ENCODE peak calls at places on chromosomes 5 and 9, in four cellular contexts. V, O, N and G are unnamed samples.

GRCh38 chr5:172561151-172561550 is 79.9 kb upstream of the NEURL1B start:
- DNase-seq in V (no peak), O (peak; percentile 38), N (no peak), G (no peak)

GRCh38 chr9:5442400-5443011 is 4.8 kb upstream of the PLGRKT start:
- DNase-seq in V (no peak), O (peak; percentile 73), N (no peak), G (peak; percentile 61)

GRCh38 chr9:130556396-130557076 is 22.8 kb upstream of the FUBP3 start:
- DNase-seq in V (no peak), O (no peak), N (no peak), G (no peak)

GRCh38 chr9:135017916-135018915 is 69.3 kb upstream of the OLFM1 start:
- DNase-seq in V (no peak), O (no peak), N (no peak), G (no peak)

GRCh38 chr5:60961685-60962084 is 16.7 kb downstream of the NDUFAF2 start:
- DNase-seq in V (no peak), O (peak; percentile 68), N (no peak), G (peak; percentile 41)

GRCh38 chr5:35161637-35162248 is 68.5 kb downstream of the PRLR start:
- DNase-seq in V (no peak), O (no peak), N (no peak), G (no peak)

GRCh38 chr5:143040622-143041021 is 270.4 kb downstream of the ARHGAP26 start:
- DNase-seq in V (no peak), O (no peak), N (no peak), G (no peak)

GRCh38 chr5:60267907-60268306 is 374.4 kb upstream of the PDE4D start:
- DNase-seq in V (no peak), O (no peak), N (no peak), G (no peak)

GRCh38 chr5:126198509-126198908 is 224.7 kb upstream of the GRAMD2B start:
- DNase-seq in V (no peak), O (no peak), N (no peak), G (no peak)

GRCh38 chr5:82624018-82624417 is 345.9 kb upstream of the RPS23 start:
- DNase-seq in V (no peak), O (no peak), N (no peak), G (no peak)

GRCh38 chr5:82623094-82623514 is 344.9 kb upstream of the RPS23 start:
- DNase-seq in V (no peak), O (no peak), N (no peak), G (no peak)

GRCh38 chr5:82619097-82619496 is 340.9 kb upstream of the RPS23 start:
- DNase-seq in V (no peak), O (no peak), N (no peak), G (no peak)

GRCh38 chr5:82622205-82622604 is 344.1 kb upstream of the RPS23 start:
- DNase-seq in V (no peak), O (no peak), N (no peak), G (no peak)

DNA sequence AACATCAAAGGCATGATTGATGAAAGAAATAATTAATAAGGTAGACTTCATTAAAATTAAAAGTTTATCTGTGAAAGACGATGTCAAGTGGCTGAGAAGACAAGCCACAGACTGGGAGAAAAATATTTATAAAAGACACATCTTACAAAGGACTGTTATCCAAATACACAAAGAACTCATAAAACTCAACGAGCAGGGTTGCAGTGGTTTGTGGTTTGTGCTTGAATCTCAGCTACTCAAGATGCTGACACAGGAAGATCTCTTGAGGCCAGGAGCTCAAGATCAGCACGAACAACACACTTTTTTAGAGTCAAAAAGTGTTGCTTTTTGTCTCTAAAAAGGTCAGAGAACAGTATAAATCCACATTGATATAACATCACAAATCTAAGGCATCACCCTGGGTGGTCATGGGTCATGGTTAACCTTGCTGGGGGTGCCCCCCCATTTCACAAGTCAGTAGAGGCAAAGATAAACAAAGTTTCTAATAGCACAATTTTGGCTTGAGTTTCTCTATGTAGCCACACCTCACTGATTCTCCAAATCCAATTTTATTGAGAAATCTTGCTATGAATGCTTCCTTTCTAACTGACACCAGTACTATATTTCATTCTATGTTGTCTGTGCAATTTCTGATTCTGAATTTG is 342.9 kb upstream of the RPS23 start:
- DNase-seq in V (no peak), O (no peak), N (no peak), G (no peak)
- H3K4me3 ChIP-seq in V (no peak overlapping the region), O (no peak overlapping the region), N (no peak overlapping the region), G (no peak overlapping the region)

DNA sequence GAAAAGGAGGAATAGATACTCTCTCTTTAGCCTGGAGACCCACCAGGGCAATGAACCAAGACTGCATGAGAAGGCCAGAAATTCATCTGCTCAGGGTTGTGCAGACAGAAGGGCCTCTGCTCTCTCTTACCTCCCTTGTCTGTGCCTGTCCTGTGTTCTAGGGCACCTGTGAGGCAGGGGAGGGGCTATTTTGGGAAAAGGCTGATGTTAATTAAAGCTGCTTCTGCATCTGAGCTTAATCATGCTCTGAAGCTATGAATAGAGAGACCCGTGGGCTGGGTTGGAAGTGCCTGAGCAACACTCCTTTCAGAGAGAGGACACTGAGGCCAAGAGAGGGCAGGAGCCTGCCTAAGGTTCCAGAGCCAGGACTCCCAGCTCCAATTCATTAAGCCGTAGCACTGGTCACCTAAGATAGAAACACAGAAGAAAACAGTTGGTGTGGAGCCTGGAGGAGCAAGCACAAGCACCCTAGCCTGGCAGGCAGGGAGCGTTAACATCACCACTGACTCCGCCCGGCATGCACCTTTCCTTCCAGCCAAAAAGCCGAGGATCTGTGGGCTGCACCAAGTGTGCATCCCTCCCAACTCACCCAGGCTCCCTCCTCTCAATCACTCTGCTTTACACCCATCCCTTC is 31.4 kb upstream of the STING1 start:
- DNase-seq in V (no peak), O (no peak), N (no peak), G (no peak)
- TF ChIP-seq CTCF in V (no peak), O (no peak), N (no peak), G (no peak)

GRCh38 chr5:122163151-122164069 is 34.1 kb downstream of the ZNF474 start:
- DNase-seq in V (no peak), O (peak; percentile 84), N (no peak), G (peak; percentile 87)
- H3K27ac ChIP-seq in V (no peak overlapping the region), O (no peak overlapping the region), N (peak overlapping the region; percentile 73), G (peak overlapping the region; percentile 42)

GRCh38 chr5:71887680-71888079 is 168.6 kb downstream of the CARTPT start:
- DNase-seq in V (no peak), O (peak; percentile 90), N (no peak), G (peak; percentile 74)
- H3K4me3 ChIP-seq in V (no peak overlapping the region), O (no peak overlapping the region), N (no peak overlapping the region), G (no peak overlapping the region)

GRCh38 chr9:74742792-74743389 is 144.8 kb downstream of the TRPM6 start:
- DNase-seq in V (no peak), O (peak; percentile 49), N (no peak), G (peak; percentile 45)
- TF ChIP-seq CTCF in V (peak; percentile 14), O (peak; percentile 79), N (peak; percentile 36), G (peak; percentile 75)

GRCh38 chr9:17082343-17082742 is 52.5 kb upstream of the CNTLN start:
- DNase-seq in V (peak; percentile 47), O (peak; percentile 62), N (no peak), G (no peak)
- H3K27ac ChIP-seq in V (no peak overlapping the region), O (no peak overlapping the region), N (no peak overlapping the region), G (no peak overlapping the region)

GRCh38 chr5:150363185-150363584 is 5.7 kb downstream of the TCOF1 start:
- DNase-seq in V (no peak), O (no peak), N (no peak), G (no peak)

GRCh38 chr5:150358261-150359095 is 981 bp downstream of the TCOF1 start:
- DNase-seq in V (no peak), O (peak; percentile 15), N (no peak), G (peak; percentile 43)

GRCh38 chr5:150364004-150364403 is 6.5 kb downstream of the TCOF1 start:
- DNase-seq in V (no peak), O (no peak), N (no peak), G (no peak)

GRCh38 chr5:150357326-150358260 is at the start of gene TCOF1:
- DNase-seq in V (peak; percentile 98), O (peak; percentile 97), N (peak; percentile 91), G (peak; percentile 98)

GRCh38 chr5:150361301-150361700 is 3.8 kb downstream of the TCOF1 start:
- DNase-seq in V (no peak), O (no peak), N (no peak), G (no peak)
- H3K4me3 ChIP-seq in V (no peak overlapping the region), O (no peak overlapping the region), N (no peak overlapping the region), G (no peak overlapping the region)

DNA sequence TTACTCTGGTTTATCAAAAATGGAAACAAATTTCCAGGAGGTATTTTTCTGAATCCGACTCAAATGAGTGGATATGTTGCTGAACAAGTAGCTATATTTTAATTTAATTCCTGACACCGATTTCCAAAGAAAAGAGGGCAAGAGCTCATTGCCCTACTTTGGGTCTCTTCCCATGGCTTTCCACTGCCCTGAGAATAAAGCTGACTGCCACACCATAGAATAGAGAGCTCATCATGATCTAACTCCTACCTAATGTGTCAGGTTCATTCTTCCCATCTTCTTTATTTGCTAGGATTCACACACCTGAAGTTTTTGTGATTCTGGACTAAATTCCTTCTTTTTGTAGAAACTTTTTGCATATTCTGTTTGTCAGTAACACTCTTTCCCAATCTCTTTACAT is 792.1 kb downstream of the DTWD2 start:
- DNase-seq in V (no peak), O (no peak), N (no peak), G (no peak)
- TF ChIP-seq CTCF in V (no peak), O (no peak), N (no peak), G (no peak)

GRCh38 chr5:67010684-67011409 is 185.8 kb downstream of the CD180 start:
- DNase-seq in V (no peak), O (peak; percentile 40), N (no peak), G (no peak)
- H3K27ac ChIP-seq in V (no peak overlapping the region), O (no peak overlapping the region), N (peak overlapping the region; percentile 93), G (no peak overlapping the region)